ENCODE peak calls at places on chromosomes 6 and 20, in nine cellular contexts. H is T-helper 9 cell; E is GM03348; L is lower lobe of right lung; O is central memory CD8-positive, alpha-beta T cell; R is Peyer's patch; G is hypothalamus; X is KG1; A is ascending aorta. B is an unnamed sample.

GRCh38 chr6:167684276-167685104 is 142.2 kb upstream of the AFDN start:
- DNase-seq in H (no peak), E (no peak), L (no peak), O (no peak), R (no peak), G (no peak), X (no peak), A (no peak), B (no peak)

GRCh38 chr6:26187981-26188635 is 100.9 kb downstream of the HFE start:
- DNase-seq in H (no peak), E (peak), L (no peak), O (peak), R (peak), G (no peak), X (no peak), A (peak), B (no peak)

GRCh38 chr6:5981274-5982026 is 25.3 kb downstream of the NRN1 start:
- DNase-seq in H (no peak), E (no peak), L (no peak), O (no peak), R (no peak), G (no peak), X (no peak), A (no peak), B (peak)

GRCh38 chr20:57450419-57450818 is 59.2 kb downstream of the RBM38 start:
- DNase-seq in H (no peak), E (peak), L (peak), O (no peak), R (peak), G (no peak), X (peak), A (peak), B (no peak)

GRCh38 chr6:16238057-16238657 is at the start of gene GMPR:
- DNase-seq in H (peak), E (peak), L (peak), O (peak), R (peak), G (no peak), X (no peak), A (peak), B (no peak)

GRCh38 chr20:15619341-15619740 is 953.9 kb downstream of the KIF16B start:
- DNase-seq in H (no peak), E (no peak), L (no peak), O (no peak), R (no peak), G (no peak), X (no peak), A (no peak), B (no peak)

GRCh38 chr6:84227044-84227433 is 404 bp downstream of the CEP162 start:
- DNase-seq in H (no peak), E (no peak), L (no peak), O (no peak), R (no peak), G (no peak), X (no peak), A (no peak), B (no peak)

GRCh38 chr6:17941318-17941717 is 46.1 kb downstream of the KIF13A start:
- DNase-seq in H (no peak), E (no peak), L (no peak), O (no peak), R (no peak), G (no peak), X (no peak), A (no peak), B (no peak)

GRCh38 chr6:36029464-36029863 is 1.9 kb downstream of the MAPK14 start:
- DNase-seq in H (no peak), E (peak), L (no peak), O (no peak), R (no peak), G (no peak), X (no peak), A (no peak), B (peak)

GRCh38 chr6:148846778-148847761 is 100.2 kb downstream of the UST start:
- DNase-seq in H (no peak), E (no peak), L (no peak), O (no peak), R (no peak), G (no peak), X (no peak), A (no peak), B (no peak)

GRCh38 chr6:169990095-169991030 is 238.9 kb downstream of the ERMARD start:
- DNase-seq in H (no peak), E (no peak), L (no peak), O (no peak), R (peak), G (no peak), X (peak), A (peak), B (no peak)

GRCh38 chr6:134550604-134551003 is 232.7 kb upstream of the SGK1 start:
- DNase-seq in H (no peak), E (no peak), L (no peak), O (no peak), R (no peak), G (no peak), X (no peak), A (no peak), B (no peak)

GRCh38 chr6:4568138-4568537 is 208.1 kb upstream of the CDYL start:
- DNase-seq in H (no peak), E (no peak), L (no peak), O (no peak), R (no peak), G (no peak), X (no peak), A (no peak), B (no peak)

GRCh38 chr6:122681715-122682114 is 71.5 kb downstream of the PKIB start:
- DNase-seq in H (no peak), E (no peak), L (no peak), O (no peak), R (no peak), G (no peak), X (no peak), A (no peak), B (no peak)

GRCh38 chr6:81487489-81487888 is 265.0 kb downstream of the TENT5A start:
- DNase-seq in H (no peak), E (peak), L (no peak), O (no peak), R (peak), G (peak), X (no peak), A (peak), B (no peak)

GRCh38 chr6:51814418-51814817 is 273.0 kb downstream of the PKHD1 start:
- DNase-seq in H (no peak), E (no peak), L (no peak), O (no peak), R (no peak), G (no peak), X (no peak), A (no peak), B (no peak)

GRCh38 chr6:158978752-158979151 is 21.2 kb downstream of the RSPH3 start:
- DNase-seq in H (no peak), E (peak), L (no peak), O (no peak), R (no peak), G (no peak), X (no peak), A (no peak), B (peak)

GRCh38 chr6:3850451-3851203 is 1.5 kb downstream of the FAM50B start:
- DNase-seq in H (no peak), E (no peak), L (no peak), O (no peak), R (no peak), G (no peak), X (no peak), A (no peak), B (no peak)

GRCh38 chr6:45132059-45132458 is 196.1 kb upstream of the RUNX2 start:
- DNase-seq in H (no peak), E (no peak), L (no peak), O (no peak), R (no peak), G (no peak), X (no peak), A (no peak), B (no peak)

GRCh38 chr6:22102671-22103070 is 194.2 kb downstream of the PRL start:
- DNase-seq in H (no peak), E (no peak), L (no peak), O (no peak), R (no peak), G (no peak), X (no peak), A (no peak), B (no peak)

GRCh38 chr6:14021449-14021848 is 96.1 kb upstream of the CD83 start:
- DNase-seq in H (no peak), E (no peak), L (no peak), O (no peak), R (no peak), G (no peak), X (no peak), A (no peak), B (no peak)

GRCh38 chr20:63498950-63499332 is at the start of gene EEF1A2:
- DNase-seq in H (peak), E (peak), L (no peak), O (no peak), R (peak), G (no peak), X (no peak), A (no peak), B (no peak)

GRCh38 chr6:53199156-53199555 is 50.5 kb upstream of the GCM1 start:
- DNase-seq in H (no peak), E (no peak), L (no peak), O (no peak), R (peak), G (no peak), X (no peak), A (no peak), B (no peak)

GRCh38 chr20:61662946-61663460 is 402.7 kb downstream of the TAF4 start:
- DNase-seq in H (no peak), E (no peak), L (no peak), O (no peak), R (no peak), G (peak), X (no peak), A (no peak), B (no peak)

GRCh38 chr20:62409935-62410741 is 3.1 kb upstream of the CABLES2 start:
- DNase-seq in H (peak), E (peak), L (peak), O (no peak), R (peak), G (no peak), X (no peak), A (no peak), B (no peak)

GRCh38 chr6:6560909-6561308 is 27.6 kb upstream of the LY86 start:
- DNase-seq in H (no peak), E (no peak), L (no peak), O (no peak), R (no peak), G (no peak), X (no peak), A (no peak), B (no peak)

GRCh38 chr6:85015396-85015990 is 251.1 kb upstream of the TBX18 start:
- DNase-seq in H (no peak), E (peak), L (peak), O (no peak), R (no peak), G (peak), X (no peak), A (peak), B (no peak)

GRCh38 chr20:31833130-31833930 is 12.1 kb downstream of the FOXS1 start:
- DNase-seq in H (peak), E (peak), L (peak), O (peak), R (peak), G (peak), X (peak), A (no peak), B (no peak)

GRCh38 chr20:35277531-35278395 is at the start of gene MMP24OS:
- DNase-seq in H (peak), E (peak), L (peak), O (peak), R (peak), G (peak), X (peak), A (peak), B (peak)

GRCh38 chr6:163750436-163751031 is 336.0 kb downstream of the QKI start:
- DNase-seq in H (no peak), E (no peak), L (no peak), O (no peak), R (no peak), G (no peak), X (no peak), A (no peak), B (no peak)

GRCh38 chr6:42239333-42239732 is 21.7 kb upstream of the MRPS10 start:
- DNase-seq in H (no peak), E (no peak), L (no peak), O (no peak), R (no peak), G (no peak), X (no peak), A (no peak), B (no peak)

GRCh38 chr6:90508753-90509152 is 78.1 kb downstream of the MAP3K7 start:
- DNase-seq in H (no peak), E (no peak), L (no peak), O (no peak), R (no peak), G (no peak), X (no peak), A (no peak), B (no peak)

GRCh38 chr20:9617940-9618339 is 103.5 kb downstream of the LAMP5 start:
- DNase-seq in H (no peak), E (peak), L (no peak), O (no peak), R (peak), G (no peak), X (no peak), A (no peak), B (no peak)

GRCh38 chr6:31214516-31214915 is 44.0 kb upstream of the POU5F1 start:
- DNase-seq in H (no peak), E (no peak), L (no peak), O (no peak), R (no peak), G (no peak), X (no peak), A (peak), B (no peak)

GRCh38 chr20:36936341-36936740 is 15.2 kb downstream of the SAMHD1 start:
- DNase-seq in H (no peak), E (no peak), L (no peak), O (no peak), R (peak), G (no peak), X (no peak), A (no peak), B (no peak)

GRCh38 chr6:16236648-16237199 is 1.7 kb upstream of the GMPR start:
- DNase-seq in H (no peak), E (peak), L (no peak), O (no peak), R (peak), G (no peak), X (peak), A (no peak), B (no peak)